ENCODE peak calls at places on chromosomes 2 and 18, in nine cellular contexts. R is choroid plexus epithelial cell; Q is LoVo; H is stimulated activated CD4-positive, alpha-beta T cell treated with anti-CD3 and anti-CD28 coated beads, Interleukin-1b, Interleukin-23, amount 100 ng/mL, for 1 hour; K is activated CD8-positive, alpha-beta memory T cell treated with anti-CD3 and anti-CD28 coated beads, Interleukin-2, amount 50 U/mL, for 4 hours; A is keratinocyte; V is left cardiac atrium; J is activated naive CD4-positive, alpha-beta T cell treated with anti-CD3 and anti-CD28 coated beads, Interleukin-2, amount 10 ng/mL, durations not matched to agents 7 days and 5 days; G is Calu3. U is an unnamed sample.

GRCh38 chr2:236177967-236178909 is 10.1 kb upstream of the GBX2 start:
- DNase-seq in Q (peak), G (peak), V (peak), R (peak), K (no peak), H (no peak), A (no peak), J (peak), U (no peak)

GRCh38 chr2:108931372-108931771 is 57.6 kb downstream of the EDAR start:
- DNase-seq in R (no peak), J (no peak), G (no peak), Q (no peak), K (no peak), H (no peak), A (no peak), V (no peak), U (no peak)

GRCh38 chr2:172226244-172227061 is 123.8 kb upstream of the DLX2 start:
- DNase-seq in H (no peak), K (no peak), R (no peak), J (peak), V (no peak), A (no peak), G (peak), Q (peak), U (peak)

GRCh38 chr2:222708274-222708710 is 36.8 kb downstream of the MOGAT1 start:
- DNase-seq in J (peak), H (peak), Q (peak), G (peak), K (peak), A (no peak), R (peak), V (peak), U (peak)

GRCh38 chr2:128635361-128635900 is 316.8 kb upstream of the HS6ST1 start:
- DNase-seq in A (no peak), H (no peak), K (no peak), V (no peak), G (no peak), R (no peak), J (no peak), Q (no peak), U (no peak)

GRCh38 chr2:224278531-224278930 is 123.4 kb downstream of the FAM124B start:
- DNase-seq in J (no peak), V (no peak), H (no peak), G (no peak), R (peak), A (peak), K (no peak), Q (no peak), U (no peak)

GRCh38 chr2:241372376-241372992 is 16.4 kb downstream of the FARP2 start:
- DNase-seq in R (peak), V (no peak), G (no peak), J (no peak), H (no peak), Q (no peak), K (no peak), A (no peak), U (no peak)

GRCh38 chr18:25233582-25234362 is 118.2 kb downstream of the ZNF521 start:
- DNase-seq in J (no peak), G (no peak), V (no peak), A (no peak), K (no peak), Q (no peak), R (peak), H (no peak), U (no peak)

GRCh38 chr2:51995293-51995692 is 963.4 kb upstream of the NRXN1 start:
- DNase-seq in J (no peak), H (no peak), R (peak), Q (no peak), V (no peak), A (no peak), K (no peak), G (no peak), U (no peak)

GRCh38 chr2:104599802-104600510 is 254.0 kb upstream of the POU3F3 start:
- DNase-seq in G (no peak), R (peak), V (no peak), H (no peak), K (no peak), J (no peak), Q (no peak), A (no peak), U (no peak)

GRCh38 chr2:25251461-25252273 is 83.3 kb upstream of the POMC start:
- DNase-seq in K (peak), R (peak), H (no peak), Q (no peak), A (peak), J (no peak), V (peak), G (peak), U (peak)

GRCh38 chr18:48753741-48754140 is 197.0 kb downstream of the SMAD7 start:
- DNase-seq in K (no peak), G (no peak), Q (no peak), A (no peak), H (no peak), V (no peak), R (no peak), J (no peak), U (no peak)

GRCh38 chr2:17479875-17480274 is 38.4 kb downstream of the RAD51AP2 start:
- DNase-seq in G (no peak), H (no peak), Q (peak), V (no peak), J (no peak), K (no peak), A (no peak), R (peak), U (no peak)

GRCh38 chr18:26702023-26702422 is 153.7 kb upstream of the KCTD1 start:
- DNase-seq in G (no peak), V (no peak), H (no peak), Q (no peak), J (no peak), R (no peak), K (no peak), A (no peak), U (no peak)

GRCh38 chr2:241316825-241317224 is 1.1 kb downstream of the SEPTIN2 start:
- DNase-seq in K (no peak), H (no peak), J (no peak), R (no peak), V (no peak), A (no peak), Q (peak), G (no peak), U (peak)

GRCh38 chr2:60463249-60463648 is 90.2 kb downstream of the BCL11A start:
- DNase-seq in K (no peak), G (no peak), R (peak), H (no peak), J (no peak), Q (no peak), A (no peak), V (peak), U (no peak)

GRCh38 chr2:210626849-210627248 is 70.5 kb downstream of the CPS1 start:
- DNase-seq in A (no peak), K (no peak), G (no peak), J (no peak), R (peak), Q (no peak), H (no peak), V (no peak), U (no peak)

GRCh38 chr2:113877651-113878594 is 12.0 kb upstream of the ACTR3 start:
- DNase-seq in R (peak), J (no peak), H (no peak), G (no peak), V (no peak), A (no peak), Q (peak), K (no peak), U (no peak)

GRCh38 chr2:96103906-96104861 is 12.2 kb downstream of the ADRA2B start:
- DNase-seq in K (peak), H (no peak), A (no peak), J (peak), Q (no peak), V (peak), G (no peak), R (no peak), U (no peak)

GRCh38 chr2:98601532-98602132 is 6.7 kb downstream of the COA5 start:
- DNase-seq in V (no peak), A (no peak), K (no peak), G (peak), J (peak), H (no peak), Q (peak), R (peak), U (no peak)

GRCh38 chr2:84493494-84493893 is 22.8 kb upstream of the DNAH6 start:
- DNase-seq in Q (no peak), K (no peak), A (no peak), G (no peak), J (no peak), R (peak), H (no peak), V (no peak), U (no peak)

GRCh38 chr2:45268631-45269030 is 259.4 kb upstream of the SIX2 start:
- DNase-seq in J (no peak), H (no peak), R (no peak), V (no peak), Q (no peak), K (no peak), A (no peak), G (no peak), U (no peak)

GRCh38 chr2:75064691-75065396 is 106.4 kb downstream of the POLE4 start:
- DNase-seq in A (no peak), J (peak), H (no peak), K (peak), V (peak), Q (peak), R (peak), G (peak), U (no peak)

GRCh38 chr2:10882568-10882967 is 29.2 kb upstream of the KCNF1 start:
- DNase-seq in A (no peak), Q (no peak), H (no peak), G (no peak), V (no peak), J (no peak), K (no peak), R (no peak), U (no peak)

GRCh38 chr2:66109419-66109818 is 325.5 kb upstream of the MEIS1 start:
- DNase-seq in Q (no peak), G (no peak), H (no peak), R (no peak), J (no peak), A (no peak), K (no peak), V (no peak), U (no peak)

GRCh38 chr2:235135990-235136561 is 184.3 kb downstream of the SH3BP4 start:
- DNase-seq in Q (peak), K (peak), R (peak), H (no peak), J (peak), V (peak), G (peak), A (peak), U (peak)

GRCh38 chr2:233453111-233453915 is 99.0 kb downstream of the DGKD start:
- DNase-seq in K (no peak), G (no peak), J (no peak), Q (no peak), A (no peak), V (peak), R (no peak), H (no peak), U (no peak)

GRCh38 chr2:6723865-6724571 is 141.7 kb downstream of the CMPK2 start:
- DNase-seq in Q (no peak), H (no peak), V (no peak), K (no peak), J (no peak), G (no peak), R (no peak), A (no peak), U (no peak)

GRCh38 chr18:2906522-2907458 is 60.0 kb downstream of the EMILIN2 start:
- DNase-seq in A (no peak), Q (peak), V (peak), G (peak), K (peak), J (peak), H (no peak), R (no peak), U (no peak)

GRCh38 chr18:14941256-14941655 is 193.3 kb downstream of the ANKRD30B start:
- DNase-seq in V (no peak), R (no peak), Q (no peak), A (no peak), K (no peak), J (no peak), G (no peak), H (no peak), U (no peak)

GRCh38 chr18:58967643-58968291 is 103.1 kb downstream of the ZNF532 start:
- DNase-seq in A (no peak), J (no peak), Q (no peak), H (no peak), R (peak), K (no peak), V (no peak), G (no peak), U (no peak)

GRCh38 chr2:31322376-31322775 is 88.4 kb downstream of the EHD3 start:
- DNase-seq in A (no peak), K (no peak), J (no peak), Q (no peak), H (no peak), V (no peak), G (no peak), R (peak), U (no peak)

GRCh38 chr2:37211212-37211611 is 14.9 kb downstream of the CEBPZOS start:
- DNase-seq in Q (no peak), K (no peak), A (no peak), G (no peak), J (no peak), V (no peak), R (peak), H (no peak), U (no peak)

GRCh38 chr18:50372743-50373142 is 2.1 kb upstream of the SKA1 start:
- DNase-seq in K (no peak), J (no peak), G (no peak), V (no peak), H (no peak), Q (no peak), A (no peak), R (no peak), U (no peak)

GRCh38 chr2:233713262-233713615 is 532 bp downstream of the UGT1A5 start:
- DNase-seq in H (no peak), K (no peak), A (no peak), V (no peak), R (no peak), Q (no peak), J (no peak), G (no peak), U (no peak)

GRCh38 chr2:82124629-82125028 is 1820.1 kb upstream of the LRRTM1 start:
- DNase-seq in R (peak), J (no peak), A (no peak), G (no peak), K (no peak), V (no peak), H (no peak), Q (no peak), U (no peak)

GRCh38 chr2:71659868-71660518 is 206.6 kb downstream of the DYSF start:
- DNase-seq in G (no peak), H (no peak), J (no peak), K (no peak), A (no peak), V (no peak), Q (no peak), R (no peak), U (no peak)

U was measured in prostate gland.